ENCODE peak calls at places on chromosome 1, in nine cellular contexts. One of them, this sample, is unnamed.

GRCh38 chr1:226627924-226628623 is 79.5 kb downstream of the STUM start:
- DNase-seq in adrenal gland: no peak
- DNase-seq in H1: no peak
- DNase-seq in lower lobe of right lung: peak; percentile 24
- DNase-seq in suprapubic skin: peak; percentile 50
- DNase-seq in heart left ventricle: peak; percentile 37
- DNase-seq in OCI-LY7: no peak
- DNase-seq in right lobe of liver: peak; percentile 31
- DNase-seq in left ventricle myocardium inferior: no peak
- DNase-seq in this sample: no peak

GRCh38 chr1:234862944-234863515 is 253.1 kb upstream of the IRF2BP2 start:
- DNase-seq in H1: no peak
- DNase-seq in heart left ventricle: peak; percentile 86
- DNase-seq in lower lobe of right lung: peak; percentile 67
- DNase-seq in suprapubic skin: peak; percentile 89
- DNase-seq in OCI-LY7: no peak
- DNase-seq in adrenal gland: peak; percentile 78
- DNase-seq in right lobe of liver: peak; percentile 74
- DNase-seq in left ventricle myocardium inferior: peak; percentile 80
- DNase-seq in this sample: no peak

GRCh38 chr1:147072371-147073061 is 99.8 kb downstream of the PRKAB2 start:
- DNase-seq in suprapubic skin: no peak
- DNase-seq in heart left ventricle: no peak
- DNase-seq in H1: peak; percentile 71
- DNase-seq in adrenal gland: peak; percentile 28
- DNase-seq in left ventricle myocardium inferior: no peak
- DNase-seq in right lobe of liver: no peak
- DNase-seq in lower lobe of right lung: no peak
- DNase-seq in OCI-LY7: no peak
- DNase-seq in this sample: no peak

GRCh38 chr1:23616292-23616822 is 57.1 kb upstream of the ID3 start:
- DNase-seq in heart left ventricle: no peak
- DNase-seq in right lobe of liver: no peak
- DNase-seq in lower lobe of right lung: no peak
- DNase-seq in suprapubic skin: no peak
- DNase-seq in H1: no peak
- DNase-seq in OCI-LY7: peak; percentile 63
- DNase-seq in adrenal gland: no peak
- DNase-seq in left ventricle myocardium inferior: no peak
- DNase-seq in this sample: no peak

GRCh38 chr1:207032528-207033017 is at the start of gene C1orf116:
- DNase-seq in suprapubic skin: no peak
- DNase-seq in H1: peak; percentile 65
- DNase-seq in left ventricle myocardium inferior: no peak
- DNase-seq in lower lobe of right lung: peak; percentile 79
- DNase-seq in adrenal gland: no peak
- DNase-seq in heart left ventricle: no peak
- DNase-seq in OCI-LY7: no peak
- DNase-seq in right lobe of liver: no peak
- DNase-seq in this sample: no peak

GRCh38 chr1:1955651-1956094 is 36.6 kb upstream of the TMEM52 start:
- DNase-seq in H1: no peak
- DNase-seq in heart left ventricle: no peak
- DNase-seq in adrenal gland: no peak
- DNase-seq in suprapubic skin: no peak
- DNase-seq in left ventricle myocardium inferior: no peak
- DNase-seq in lower lobe of right lung: no peak
- DNase-seq in OCI-LY7: no peak
- DNase-seq in right lobe of liver: no peak
- DNase-seq in this sample: no peak

GRCh38 chr1:85027242-85027983 is 20.9 kb downstream of the MCOLN3 start:
- DNase-seq in OCI-LY7: peak; percentile 58
- DNase-seq in adrenal gland: no peak
- DNase-seq in right lobe of liver: no peak
- DNase-seq in heart left ventricle: no peak
- DNase-seq in lower lobe of right lung: no peak
- DNase-seq in H1: no peak
- DNase-seq in left ventricle myocardium inferior: no peak
- DNase-seq in suprapubic skin: no peak
- DNase-seq in this sample: no peak

GRCh38 chr1:3611170-3612019 is at the start of gene MEGF6:
- DNase-seq in H1: peak; percentile 97
- DNase-seq in heart left ventricle: peak; percentile 86
- DNase-seq in lower lobe of right lung: peak; percentile 85
- DNase-seq in suprapubic skin: peak; percentile 80
- DNase-seq in OCI-LY7: no peak
- DNase-seq in adrenal gland: peak; percentile 39
- DNase-seq in left ventricle myocardium inferior: peak; percentile 49
- DNase-seq in right lobe of liver: no peak
- DNase-seq in this sample: peak; percentile 54

GRCh38 chr1:28160677-28161328 is 15.7 kb downstream of the PTAFR start:
- DNase-seq in adrenal gland: no peak
- DNase-seq in heart left ventricle: no peak
- DNase-seq in suprapubic skin: no peak
- DNase-seq in right lobe of liver: no peak
- DNase-seq in left ventricle myocardium inferior: no peak
- DNase-seq in lower lobe of right lung: peak; percentile 63
- DNase-seq in H1: no peak
- DNase-seq in OCI-LY7: no peak
- DNase-seq in this sample: no peak

GRCh38 chr1:4173731-4174130 is 273.7 kb upstream of the C1orf174 start:
- DNase-seq in suprapubic skin: no peak
- DNase-seq in heart left ventricle: no peak
- DNase-seq in adrenal gland: no peak
- DNase-seq in lower lobe of right lung: no peak
- DNase-seq in left ventricle myocardium inferior: no peak
- DNase-seq in right lobe of liver: no peak
- DNase-seq in H1: peak; percentile 35
- DNase-seq in OCI-LY7: no peak
- DNase-seq in this sample: no peak

GRCh38 chr1:199122532-199123311 is 483.9 kb downstream of the PTPRC start:
- DNase-seq in adrenal gland: no peak
- DNase-seq in suprapubic skin: no peak
- DNase-seq in heart left ventricle: no peak
- DNase-seq in right lobe of liver: no peak
- DNase-seq in lower lobe of right lung: no peak
- DNase-seq in OCI-LY7: no peak
- DNase-seq in H1: no peak
- DNase-seq in left ventricle myocardium inferior: no peak
- DNase-seq in this sample: no peak

GRCh38 chr1:87120779-87121178 is 206.3 kb downstream of the HS2ST1 start:
- DNase-seq in suprapubic skin: no peak
- DNase-seq in heart left ventricle: no peak
- DNase-seq in left ventricle myocardium inferior: no peak
- DNase-seq in adrenal gland: no peak
- DNase-seq in H1: no peak
- DNase-seq in lower lobe of right lung: no peak
- DNase-seq in right lobe of liver: no peak
- DNase-seq in OCI-LY7: peak; percentile 30
- DNase-seq in this sample: no peak

GRCh38 chr1:118484893-118485292 is 299.9 kb upstream of the SPAG17 start:
- DNase-seq in suprapubic skin: no peak
- DNase-seq in left ventricle myocardium inferior: no peak
- DNase-seq in adrenal gland: no peak
- DNase-seq in H1: no peak
- DNase-seq in OCI-LY7: no peak
- DNase-seq in lower lobe of right lung: no peak
- DNase-seq in heart left ventricle: no peak
- DNase-seq in right lobe of liver: no peak
- DNase-seq in this sample: no peak

GRCh38 chr1:149843302-149844041 is 55.9 kb upstream of the BOLA1 start:
- DNase-seq in right lobe of liver: no peak
- DNase-seq in OCI-LY7: peak; percentile 56
- DNase-seq in left ventricle myocardium inferior: no peak
- DNase-seq in adrenal gland: peak; percentile 20
- DNase-seq in lower lobe of right lung: no peak
- DNase-seq in suprapubic skin: no peak
- DNase-seq in heart left ventricle: no peak
- DNase-seq in H1: no peak
- DNase-seq in this sample: no peak

GRCh38 chr1:210882414-210883221 is 251.3 kb downstream of the KCNH1 start:
- DNase-seq in heart left ventricle: no peak
- DNase-seq in lower lobe of right lung: no peak
- DNase-seq in right lobe of liver: no peak
- DNase-seq in left ventricle myocardium inferior: no peak
- DNase-seq in H1: no peak
- DNase-seq in suprapubic skin: no peak
- DNase-seq in OCI-LY7: no peak
- DNase-seq in adrenal gland: no peak
- DNase-seq in this sample: no peak

GRCh38 chr1:29708818-29709710 is 472.7 kb downstream of the PTPRU start:
- DNase-seq in suprapubic skin: no peak
- DNase-seq in lower lobe of right lung: no peak
- DNase-seq in OCI-LY7: peak; percentile 30
- DNase-seq in right lobe of liver: no peak
- DNase-seq in left ventricle myocardium inferior: no peak
- DNase-seq in heart left ventricle: no peak
- DNase-seq in adrenal gland: no peak
- DNase-seq in H1: no peak
- DNase-seq in this sample: no peak

DNA sequence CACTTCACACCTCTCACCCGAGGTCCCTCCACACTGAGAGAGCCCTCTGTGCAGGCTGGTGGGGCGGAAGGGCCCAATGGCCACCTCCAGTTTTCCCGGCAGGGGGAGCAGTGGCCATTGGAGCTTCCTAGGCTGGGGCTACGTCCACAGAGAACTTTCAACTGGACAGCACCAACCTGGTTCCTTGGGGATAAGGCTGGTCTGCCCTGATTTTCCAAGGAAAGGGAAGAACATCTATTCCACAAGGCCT is 20.3 kb upstream of the LAPTM5 start:
- DNase-seq in adrenal gland: no peak
- DNase-seq in suprapubic skin: no peak
- DNase-seq in OCI-LY7: no peak
- DNase-seq in right lobe of liver: no peak
- DNase-seq in lower lobe of right lung: no peak
- DNase-seq in heart left ventricle: no peak
- DNase-seq in left ventricle myocardium inferior: no peak
- DNase-seq in H1: no peak
- DNase-seq in this sample: no peak
- TF ChIP-seq CTCF in adrenal gland: no peak
- TF ChIP-seq CTCF in suprapubic skin: no peak
- TF ChIP-seq CTCF in OCI-LY7: peak; percentile 54
- TF ChIP-seq CTCF in right lobe of liver: peak; percentile 11
- TF ChIP-seq CTCF in lower lobe of right lung: no peak
- TF ChIP-seq CTCF in heart left ventricle: no peak
- TF ChIP-seq CTCF in left ventricle myocardium inferior: no peak
- TF ChIP-seq CTCF in H1: peak; percentile 27
- TF ChIP-seq CTCF in this sample: no peak

GRCh38 chr1:17108786-17109185 is 10.5 kb downstream of the PADI2 start:
- DNase-seq in lower lobe of right lung: no peak
- DNase-seq in OCI-LY7: no peak
- DNase-seq in heart left ventricle: no peak
- DNase-seq in right lobe of liver: no peak
- DNase-seq in H1: no peak
- DNase-seq in suprapubic skin: no peak
- DNase-seq in left ventricle myocardium inferior: no peak
- DNase-seq in adrenal gland: no peak
- DNase-seq in this sample: no peak
- H3K27ac ChIP-seq in lower lobe of right lung: no peak overlapping the region
- H3K27ac ChIP-seq in OCI-LY7: no peak overlapping the region
- H3K27ac ChIP-seq in heart left ventricle: no peak overlapping the region
- H3K27ac ChIP-seq in right lobe of liver: no peak overlapping the region
- H3K27ac ChIP-seq in H1: no peak overlapping the region
- H3K27ac ChIP-seq in suprapubic skin: no peak overlapping the region
- H3K27ac ChIP-seq in left ventricle myocardium inferior: no peak overlapping the region
- H3K27ac ChIP-seq in adrenal gland: no peak overlapping the region
- H3K27ac ChIP-seq in this sample: no peak overlapping the region

DNA sequence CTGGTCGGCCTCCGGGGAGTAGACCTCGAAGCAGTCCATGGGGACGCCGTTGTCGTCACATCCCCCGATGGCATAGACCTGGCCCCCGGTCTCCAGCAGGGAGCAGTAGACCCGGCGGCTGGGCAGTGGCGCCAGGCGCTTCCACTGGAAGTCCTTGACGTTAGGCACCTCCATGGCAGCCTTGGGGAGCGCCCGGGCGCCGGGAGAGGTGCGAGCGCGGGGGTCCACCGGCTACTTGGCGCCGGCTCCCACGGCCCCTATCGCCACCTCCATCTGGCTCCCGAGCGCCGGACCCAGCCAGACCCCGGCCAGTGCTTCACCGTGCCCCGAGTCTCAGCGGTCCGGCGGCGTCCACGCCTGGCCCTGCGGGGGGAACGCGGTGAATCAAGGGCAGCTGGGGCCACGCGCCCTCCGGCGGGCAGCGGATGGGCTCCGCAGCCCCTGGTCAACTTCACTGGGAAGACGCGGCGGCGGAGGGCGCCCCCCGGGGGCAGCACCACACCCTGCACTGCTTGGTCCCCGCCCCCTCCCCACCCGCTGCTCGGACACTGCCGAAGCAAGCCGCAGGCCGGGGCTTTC is 13.2 kb downstream of the KLHDC8A start:
- DNase-seq in OCI-LY7: no peak
- DNase-seq in right lobe of liver: no peak
- DNase-seq in heart left ventricle: no peak
- DNase-seq in left ventricle myocardium inferior: no peak
- DNase-seq in suprapubic skin: no peak
- DNase-seq in adrenal gland: peak; percentile 69
- DNase-seq in H1: peak; percentile 80
- DNase-seq in lower lobe of right lung: no peak
- DNase-seq in this sample: no peak
- H3K4me3 ChIP-seq in OCI-LY7: no peak overlapping the region
- H3K4me3 ChIP-seq in right lobe of liver: peak overlapping the region; percentile 20
- H3K4me3 ChIP-seq in heart left ventricle: peak overlapping the region; percentile 34
- H3K4me3 ChIP-seq in left ventricle myocardium inferior: peak overlapping the region; percentile 58
- H3K4me3 ChIP-seq in suprapubic skin: peak overlapping the region; percentile 44
- H3K4me3 ChIP-seq in adrenal gland: peak overlapping the region; percentile 18
- H3K4me3 ChIP-seq in H1: peak overlapping the region; percentile 58
- H3K4me3 ChIP-seq in lower lobe of right lung: peak overlapping the region; percentile 42
- H3K4me3 ChIP-seq in this sample: peak overlapping the region; percentile 37

GRCh38 chr1:205777994-205778393 is 2.7 kb upstream of the RAB29 start:
- DNase-seq in lower lobe of right lung: no peak
- DNase-seq in H1: no peak
- DNase-seq in heart left ventricle: no peak
- DNase-seq in adrenal gland: no peak
- DNase-seq in left ventricle myocardium inferior: no peak
- DNase-seq in right lobe of liver: no peak
- DNase-seq in suprapubic skin: no peak
- DNase-seq in OCI-LY7: no peak
- DNase-seq in this sample: no peak

GRCh38 chr1:205783904-205784303 is 8.6 kb upstream of the RAB29 start:
- DNase-seq in right lobe of liver: peak; percentile 79
- DNase-seq in suprapubic skin: no peak
- DNase-seq in left ventricle myocardium inferior: no peak
- DNase-seq in OCI-LY7: no peak
- DNase-seq in lower lobe of right lung: no peak
- DNase-seq in H1: no peak
- DNase-seq in heart left ventricle: no peak
- DNase-seq in adrenal gland: no peak
- DNase-seq in this sample: no peak

GRCh38 chr1:205782627-205783470 is 7.6 kb upstream of the RAB29 start:
- DNase-seq in lower lobe of right lung: no peak
- DNase-seq in suprapubic skin: no peak
- DNase-seq in H1: no peak
- DNase-seq in adrenal gland: no peak
- DNase-seq in right lobe of liver: no peak
- DNase-seq in left ventricle myocardium inferior: no peak
- DNase-seq in heart left ventricle: no peak
- DNase-seq in OCI-LY7: peak; percentile 13
- DNase-seq in this sample: no peak

GRCh38 chr1:205775717-205776056 is 405 bp upstream of the RAB29 start:
- DNase-seq in left ventricle myocardium inferior: no peak
- DNase-seq in suprapubic skin: no peak
- DNase-seq in H1: no peak
- DNase-seq in right lobe of liver: no peak
- DNase-seq in OCI-LY7: no peak
- DNase-seq in heart left ventricle: no peak
- DNase-seq in adrenal gland: no peak
- DNase-seq in lower lobe of right lung: no peak
- DNase-seq in this sample: no peak

GRCh38 chr1:205780335-205780734 is 5.1 kb upstream of the RAB29 start:
- DNase-seq in H1: no peak
- DNase-seq in OCI-LY7: no peak
- DNase-seq in left ventricle myocardium inferior: no peak
- DNase-seq in heart left ventricle: no peak
- DNase-seq in adrenal gland: no peak
- DNase-seq in right lobe of liver: no peak
- DNase-seq in lower lobe of right lung: no peak
- DNase-seq in suprapubic skin: no peak
- DNase-seq in this sample: no peak
- TF ChIP-seq CTCF in H1: no peak
- TF ChIP-seq CTCF in OCI-LY7: no peak
- TF ChIP-seq CTCF in left ventricle myocardium inferior: no peak
- TF ChIP-seq CTCF in heart left ventricle: no peak
- TF ChIP-seq CTCF in adrenal gland: no peak
- TF ChIP-seq CTCF in right lobe of liver: no peak
- TF ChIP-seq CTCF in lower lobe of right lung: no peak
- TF ChIP-seq CTCF in suprapubic skin: no peak
- TF ChIP-seq CTCF in this sample: no peak